ENCODE peak calls at places on chromosomes 4 and X, in nine cellular contexts. One of them, this sample, is unnamed.

GRCh38 chrX:23376581-23376980 is 41.9 kb downstream of the PTCHD1 start:
- DNase-seq in sciatic nerve: no peak
- DNase-seq in NCI-H2081: no peak
- DNase-seq in substantia nigra: no peak
- DNase-seq in HTR-8/SVneo: no peak
- DNase-seq in activated CD4-positive, alpha-beta T cell treated with anti-CD3 and anti-CD28 coated beads for 48 hours: no peak
- DNase-seq in HFF-Myc: no peak
- DNase-seq in uterus: no peak
- DNase-seq in Kasumi-1: no peak
- DNase-seq in this sample: no peak

GRCh38 chrX:40465735-40466551 is 114.8 kb upstream of the ATP6AP2 start:
- DNase-seq in sciatic nerve: no peak
- DNase-seq in NCI-H2081: no peak
- DNase-seq in substantia nigra: no peak
- DNase-seq in HTR-8/SVneo: no peak
- DNase-seq in activated CD4-positive, alpha-beta T cell treated with anti-CD3 and anti-CD28 coated beads for 48 hours: no peak
- DNase-seq in HFF-Myc: no peak
- DNase-seq in uterus: no peak
- DNase-seq in Kasumi-1: no peak
- DNase-seq in this sample: no peak

GRCh38 chr4:53321151-53321987 is 44.5 kb downstream of the SCFD2 start:
- DNase-seq in sciatic nerve: no peak
- DNase-seq in NCI-H2081: no peak
- DNase-seq in substantia nigra: no peak
- DNase-seq in HTR-8/SVneo: peak
- DNase-seq in activated CD4-positive, alpha-beta T cell treated with anti-CD3 and anti-CD28 coated beads for 48 hours: no peak
- DNase-seq in HFF-Myc: peak
- DNase-seq in uterus: no peak
- DNase-seq in Kasumi-1: peak
- DNase-seq in this sample: peak

GRCh38 chr4:95268819-95269565 is 279.8 kb downstream of the UNC5C start:
- DNase-seq in sciatic nerve: no peak
- DNase-seq in NCI-H2081: peak
- DNase-seq in substantia nigra: no peak
- DNase-seq in HTR-8/SVneo: no peak
- DNase-seq in activated CD4-positive, alpha-beta T cell treated with anti-CD3 and anti-CD28 coated beads for 48 hours: no peak
- DNase-seq in HFF-Myc: no peak
- DNase-seq in uterus: no peak
- DNase-seq in Kasumi-1: no peak
- DNase-seq in this sample: peak

GRCh38 chr4:159010563-159011260 is 92.2 kb upstream of the RAPGEF2 start:
- DNase-seq in sciatic nerve: peak
- DNase-seq in NCI-H2081: peak
- DNase-seq in substantia nigra: no peak
- DNase-seq in HTR-8/SVneo: no peak
- DNase-seq in activated CD4-positive, alpha-beta T cell treated with anti-CD3 and anti-CD28 coated beads for 48 hours: no peak
- DNase-seq in HFF-Myc: no peak
- DNase-seq in uterus: peak
- DNase-seq in Kasumi-1: no peak
- DNase-seq in this sample: peak

GRCh38 chr4:156972370-156972980 is 876 bp upstream of the PDGFC start:
- DNase-seq in sciatic nerve: no peak
- DNase-seq in NCI-H2081: no peak
- DNase-seq in substantia nigra: no peak
- DNase-seq in HTR-8/SVneo: no peak
- DNase-seq in activated CD4-positive, alpha-beta T cell treated with anti-CD3 and anti-CD28 coated beads for 48 hours: no peak
- DNase-seq in HFF-Myc: no peak
- DNase-seq in uterus: no peak
- DNase-seq in Kasumi-1: no peak
- DNase-seq in this sample: peak

GRCh38 chr4:143405197-143405730 is 68.6 kb downstream of the GAB1 start:
- DNase-seq in sciatic nerve: no peak
- DNase-seq in NCI-H2081: no peak
- DNase-seq in substantia nigra: no peak
- DNase-seq in HTR-8/SVneo: no peak
- DNase-seq in activated CD4-positive, alpha-beta T cell treated with anti-CD3 and anti-CD28 coated beads for 48 hours: no peak
- DNase-seq in HFF-Myc: no peak
- DNase-seq in uterus: no peak
- DNase-seq in Kasumi-1: no peak
- DNase-seq in this sample: no peak

GRCh38 chr4:4862665-4863482 is 3.4 kb downstream of the MSX1 start:
- DNase-seq in sciatic nerve: no peak
- DNase-seq in NCI-H2081: no peak
- DNase-seq in substantia nigra: no peak
- DNase-seq in HTR-8/SVneo: no peak
- DNase-seq in activated CD4-positive, alpha-beta T cell treated with anti-CD3 and anti-CD28 coated beads for 48 hours: no peak
- DNase-seq in HFF-Myc: no peak
- DNase-seq in uterus: no peak
- DNase-seq in Kasumi-1: no peak
- DNase-seq in this sample: no peak

GRCh38 chrX:17814557-17814956 is 46.5 kb downstream of the RAI2 start:
- DNase-seq in sciatic nerve: no peak
- DNase-seq in NCI-H2081: no peak
- DNase-seq in substantia nigra: no peak
- DNase-seq in HTR-8/SVneo: no peak
- DNase-seq in activated CD4-positive, alpha-beta T cell treated with anti-CD3 and anti-CD28 coated beads for 48 hours: no peak
- DNase-seq in HFF-Myc: no peak
- DNase-seq in uterus: no peak
- DNase-seq in Kasumi-1: no peak
- DNase-seq in this sample: peak

GRCh38 chrX:143571521-143571920 is 54.2 kb upstream of the SPANXN3 start:
- DNase-seq in sciatic nerve: no peak
- DNase-seq in NCI-H2081: no peak
- DNase-seq in substantia nigra: no peak
- DNase-seq in HTR-8/SVneo: no peak
- DNase-seq in activated CD4-positive, alpha-beta T cell treated with anti-CD3 and anti-CD28 coated beads for 48 hours: no peak
- DNase-seq in HFF-Myc: no peak
- DNase-seq in uterus: no peak
- DNase-seq in Kasumi-1: no peak
- DNase-seq in this sample: peak

GRCh38 chr4:152968806-152969394 is 32.8 kb downstream of the FHDC1 start:
- DNase-seq in sciatic nerve: no peak
- DNase-seq in NCI-H2081: no peak
- DNase-seq in substantia nigra: no peak
- DNase-seq in HTR-8/SVneo: no peak
- DNase-seq in activated CD4-positive, alpha-beta T cell treated with anti-CD3 and anti-CD28 coated beads for 48 hours: no peak
- DNase-seq in HFF-Myc: no peak
- DNase-seq in uterus: no peak
- DNase-seq in Kasumi-1: no peak
- DNase-seq in this sample: peak

GRCh38 chr4:121198261-121198660 is 34.1 kb upstream of the TNIP3 start:
- DNase-seq in sciatic nerve: no peak
- DNase-seq in NCI-H2081: no peak
- DNase-seq in substantia nigra: no peak
- DNase-seq in HTR-8/SVneo: no peak
- DNase-seq in activated CD4-positive, alpha-beta T cell treated with anti-CD3 and anti-CD28 coated beads for 48 hours: no peak
- DNase-seq in HFF-Myc: peak
- DNase-seq in uterus: no peak
- DNase-seq in Kasumi-1: no peak
- DNase-seq in this sample: no peak

GRCh38 chr4:49032440-49033161 is 46.5 kb downstream of the CWH43 start:
- DNase-seq in sciatic nerve: no peak
- DNase-seq in NCI-H2081: peak
- DNase-seq in substantia nigra: no peak
- DNase-seq in HTR-8/SVneo: peak
- DNase-seq in activated CD4-positive, alpha-beta T cell treated with anti-CD3 and anti-CD28 coated beads for 48 hours: peak
- DNase-seq in HFF-Myc: no peak
- DNase-seq in uterus: no peak
- DNase-seq in Kasumi-1: peak
- DNase-seq in this sample: peak

GRCh38 chr4:40515037-40515397 is 114.6 kb downstream of the RBM47 start:
- DNase-seq in sciatic nerve: no peak
- DNase-seq in NCI-H2081: no peak
- DNase-seq in substantia nigra: no peak
- DNase-seq in HTR-8/SVneo: no peak
- DNase-seq in activated CD4-positive, alpha-beta T cell treated with anti-CD3 and anti-CD28 coated beads for 48 hours: no peak
- DNase-seq in HFF-Myc: no peak
- DNase-seq in uterus: no peak
- DNase-seq in Kasumi-1: no peak
- DNase-seq in this sample: peak

GRCh38 chrX:1387141-1387776 is 4.7 kb downstream of the SLC25A6 start:
- DNase-seq in sciatic nerve: peak
- DNase-seq in NCI-H2081: no peak
- DNase-seq in substantia nigra: no peak
- DNase-seq in HTR-8/SVneo: no peak
- DNase-seq in activated CD4-positive, alpha-beta T cell treated with anti-CD3 and anti-CD28 coated beads for 48 hours: peak
- DNase-seq in HFF-Myc: no peak
- DNase-seq in uterus: no peak
- DNase-seq in Kasumi-1: no peak
- DNase-seq in this sample: no peak

GRCh38 chrX:131792789-131793462 is 230.2 kb upstream of the STK26 start:
- DNase-seq in sciatic nerve: peak
- DNase-seq in NCI-H2081: peak
- DNase-seq in substantia nigra: no peak
- DNase-seq in HTR-8/SVneo: no peak
- DNase-seq in activated CD4-positive, alpha-beta T cell treated with anti-CD3 and anti-CD28 coated beads for 48 hours: no peak
- DNase-seq in HFF-Myc: no peak
- DNase-seq in uterus: peak
- DNase-seq in Kasumi-1: no peak
- DNase-seq in this sample: no peak

GRCh38 chr4:187283306-187283705 is 559.6 kb upstream of the FAT1 start:
- DNase-seq in sciatic nerve: no peak
- DNase-seq in NCI-H2081: no peak
- DNase-seq in substantia nigra: no peak
- DNase-seq in HTR-8/SVneo: no peak
- DNase-seq in activated CD4-positive, alpha-beta T cell treated with anti-CD3 and anti-CD28 coated beads for 48 hours: no peak
- DNase-seq in HFF-Myc: no peak
- DNase-seq in uterus: no peak
- DNase-seq in Kasumi-1: no peak
- DNase-seq in this sample: no peak

GRCh38 chr4:149715822-149716585 is 99.6 kb downstream of the IQCM start:
- DNase-seq in sciatic nerve: no peak
- DNase-seq in NCI-H2081: no peak
- DNase-seq in substantia nigra: no peak
- DNase-seq in HTR-8/SVneo: no peak
- DNase-seq in activated CD4-positive, alpha-beta T cell treated with anti-CD3 and anti-CD28 coated beads for 48 hours: no peak
- DNase-seq in HFF-Myc: no peak
- DNase-seq in uterus: no peak
- DNase-seq in Kasumi-1: no peak
- DNase-seq in this sample: no peak

GRCh38 chrX:103565197-103565596 is 20.1 kb upstream of the TCEAL4 start:
- DNase-seq in sciatic nerve: no peak
- DNase-seq in NCI-H2081: no peak
- DNase-seq in substantia nigra: no peak
- DNase-seq in HTR-8/SVneo: no peak
- DNase-seq in activated CD4-positive, alpha-beta T cell treated with anti-CD3 and anti-CD28 coated beads for 48 hours: no peak
- DNase-seq in HFF-Myc: no peak
- DNase-seq in uterus: no peak
- DNase-seq in Kasumi-1: no peak
- DNase-seq in this sample: no peak

GRCh38 chr4:99863804-99864203 is 30.4 kb downstream of the LAMTOR3 start:
- DNase-seq in sciatic nerve: no peak
- DNase-seq in NCI-H2081: no peak
- DNase-seq in substantia nigra: no peak
- DNase-seq in HTR-8/SVneo: no peak
- DNase-seq in activated CD4-positive, alpha-beta T cell treated with anti-CD3 and anti-CD28 coated beads for 48 hours: no peak
- DNase-seq in HFF-Myc: peak
- DNase-seq in uterus: peak
- DNase-seq in Kasumi-1: no peak
- DNase-seq in this sample: peak

GRCh38 chr4:1755297-1755696 is 34.0 kb downstream of the TACC3 start:
- DNase-seq in sciatic nerve: no peak
- DNase-seq in NCI-H2081: no peak
- DNase-seq in substantia nigra: no peak
- DNase-seq in HTR-8/SVneo: no peak
- DNase-seq in activated CD4-positive, alpha-beta T cell treated with anti-CD3 and anti-CD28 coated beads for 48 hours: no peak
- DNase-seq in HFF-Myc: no peak
- DNase-seq in uterus: no peak
- DNase-seq in Kasumi-1: no peak
- DNase-seq in this sample: no peak

GRCh38 chrX:111504941-111505340 is 6.5 kb upstream of the SERTM2 start:
- DNase-seq in sciatic nerve: no peak
- DNase-seq in NCI-H2081: no peak
- DNase-seq in substantia nigra: no peak
- DNase-seq in HTR-8/SVneo: no peak
- DNase-seq in activated CD4-positive, alpha-beta T cell treated with anti-CD3 and anti-CD28 coated beads for 48 hours: no peak
- DNase-seq in HFF-Myc: no peak
- DNase-seq in uterus: no peak
- DNase-seq in Kasumi-1: peak
- DNase-seq in this sample: no peak

GRCh38 chrX:120000490-120001246 is 57.1 kb upstream of the NKAP start:
- DNase-seq in sciatic nerve: no peak
- DNase-seq in NCI-H2081: no peak
- DNase-seq in substantia nigra: no peak
- DNase-seq in HTR-8/SVneo: no peak
- DNase-seq in activated CD4-positive, alpha-beta T cell treated with anti-CD3 and anti-CD28 coated beads for 48 hours: peak
- DNase-seq in HFF-Myc: no peak
- DNase-seq in uterus: no peak
- DNase-seq in Kasumi-1: no peak
- DNase-seq in this sample: peak

GRCh38 chr4:25608644-25609043 is 47.0 kb upstream of the SLC34A2 start:
- DNase-seq in sciatic nerve: no peak
- DNase-seq in NCI-H2081: no peak
- DNase-seq in substantia nigra: no peak
- DNase-seq in HTR-8/SVneo: no peak
- DNase-seq in activated CD4-positive, alpha-beta T cell treated with anti-CD3 and anti-CD28 coated beads for 48 hours: no peak
- DNase-seq in HFF-Myc: no peak
- DNase-seq in uterus: no peak
- DNase-seq in Kasumi-1: no peak
- DNase-seq in this sample: peak

This sample was measured in bronchial epithelial cell.